ENCODE peak calls at places on chromosomes 3 and 15, in eight cellular contexts. W is ecto neural progenitor cell; O is stimulated activated CD4-positive, alpha-beta T cell treated with anti-CD3 and anti-CD28 coated beads, Interleukin-12 subunit alpha, Interleukin-12 subunit beta, amount 100 ng/mL, for 4 hours; N is MV-4-11; S is LHCN-M2; D is glutamatergic neuron; C is NCI-H146; H is AG08396. X is an unnamed sample.

GRCh38 chr3:171198781-171199472 is 172.4 kb upstream of the SLC2A2 start:
- DNase-seq in W (no peak), O (no peak), N (no peak), S (no peak), D (no peak), C (peak), H (no peak), X (no peak)

GRCh38 chr3:196179380-196180308 is 31.6 kb downstream of the ZDHHC19 start:
- DNase-seq in W (no peak), O (peak), N (peak), S (peak), D (no peak), C (peak), H (peak), X (no peak)

GRCh38 chr15:25170113-25170731 is 215.4 kb downstream of the SNRPN start:
- DNase-seq in W (no peak), O (no peak), N (no peak), S (no peak), D (peak), C (no peak), H (no peak), X (peak)

GRCh38 chr15:82132742-82133141 is 86.9 kb upstream of the MEX3B start:
- DNase-seq in W (no peak), O (no peak), N (no peak), S (peak), D (no peak), C (no peak), H (peak), X (no peak)

GRCh38 chr3:155031191-155031590 is 48.9 kb upstream of the MME start:
- DNase-seq in W (no peak), O (no peak), N (no peak), S (peak), D (no peak), C (no peak), H (no peak), X (no peak)

GRCh38 chr3:64342940-64343691 is 117.8 kb upstream of the PRICKLE2 start:
- DNase-seq in W (no peak), O (no peak), N (no peak), S (peak), D (no peak), C (no peak), H (peak), X (no peak)

GRCh38 chr15:67547836-67548531 is 5.5 kb downstream of the MAP2K5 start:
- DNase-seq in W (no peak), O (no peak), N (no peak), S (no peak), D (no peak), C (no peak), H (peak), X (no peak)

GRCh38 chr15:70775160-70775559 is 11.8 kb upstream of the UACA start:
- DNase-seq in W (no peak), O (no peak), N (no peak), S (peak), D (no peak), C (no peak), H (peak), X (no peak)

GRCh38 chr3:9347086-9347485 is 15.8 kb upstream of the THUMPD3 start:
- DNase-seq in W (no peak), O (no peak), N (no peak), S (peak), D (no peak), C (no peak), H (no peak), X (no peak)

GRCh38 chr3:5194801-5195509 is 7.4 kb downstream of the EDEM1 start:
- DNase-seq in W (no peak), O (no peak), N (peak), S (peak), D (no peak), C (no peak), H (peak), X (no peak)

GRCh38 chr15:52496776-52497470 is 31.8 kb downstream of the MYO5A start:
- DNase-seq in W (no peak), O (peak), N (peak), S (peak), D (no peak), C (no peak), H (no peak), X (no peak)

X was measured in endothelial cell.